ENCODE peak calls at places on chromosomes 3 and 15, in seven cellular contexts. B is upper lobe of right lung; K is Peyer's patch; U is body of pancreas; Z is CD8-positive, alpha-beta T cell; Q is cardiac muscle cell; M is heart right ventricle. R is an unnamed sample.

GRCh38 chr3:183698760-183699159 is 1.2 kb downstream of the YEATS2 start:
- DNase-seq in K (no peak), U (no peak), Z (no peak), Q (peak; percentile 48), M (peak; percentile 42), B (no peak), R (no peak)

GRCh38 chr3:50237754-50238548 is 1.9 kb downstream of the GNAI2 start:
- DNase-seq in K (peak; percentile 77), B (peak; percentile 95), Q (peak; percentile 86), U (peak; percentile 68), M (peak; percentile 87), Z (peak; percentile 90), R (peak; percentile 72)

GRCh38 chr3:18201315-18201714 is 223.8 kb downstream of the SATB1 start:
- DNase-seq in K (no peak), Z (no peak), U (no peak), B (no peak), Q (no peak), M (no peak), R (no peak)

GRCh38 chr15:55576911-55577310 is 11.2 kb downstream of the PYGO1 start:
- DNase-seq in K (no peak), M (no peak), U (no peak), Z (no peak), B (no peak), Q (no peak), R (no peak)

GRCh38 chr3:124318014-124318413 is 326.1 kb upstream of the ROPN1 start:
- DNase-seq in Q (no peak), M (no peak), Z (no peak), K (no peak), B (no peak), U (no peak), R (no peak)

GRCh38 chr3:74501001-74501400 is 113.5 kb downstream of the CNTN3 start:
- DNase-seq in B (no peak), Z (no peak), K (no peak), Q (no peak), M (no peak), U (no peak), R (no peak)

GRCh38 chr15:68542771-68543544 is 35.8 kb upstream of the CORO2B start:
- DNase-seq in U (peak; percentile 44), K (no peak), B (no peak), Z (no peak), Q (no peak), M (peak; percentile 86), R (no peak)

GRCh38 chr3:118850687-118851086 is 184.0 kb downstream of the IGSF11 start:
- DNase-seq in U (no peak), Q (no peak), B (no peak), Z (no peak), K (no peak), M (no peak), R (no peak)

GRCh38 chr3:13208706-13209295 is 135.6 kb upstream of the IQSEC1 start:
- DNase-seq in M (no peak), K (peak; percentile 23), Q (no peak), U (no peak), B (no peak), Z (no peak), R (no peak)

GRCh38 chr3:31404871-31405270 is 127.9 kb upstream of the STT3B start:
- DNase-seq in Z (no peak), U (no peak), M (no peak), B (no peak), K (no peak), Q (no peak), R (no peak)

GRCh38 chr3:127458698-127459097 is 131.8 kb downstream of the TPRA1 start:
- DNase-seq in M (no peak), B (no peak), Q (peak; percentile 89), Z (no peak), K (no peak), U (peak; percentile 12), R (no peak)

GRCh38 chr3:3799173-3800075 is at the start of gene LRRN1:
- DNase-seq in U (peak; percentile 80), K (peak; percentile 77), Z (peak; percentile 80), Q (peak; percentile 75), M (peak; percentile 14), B (peak; percentile 85), R (peak; percentile 71)

GRCh38 chr3:192215-192929 is 4.2 kb upstream of the CHL1 start:
- DNase-seq in K (no peak), M (no peak), B (no peak), Q (no peak), Z (no peak), U (no peak), R (no peak)

GRCh38 chr15:31974154-31974794 is 56.0 kb upstream of the CHRNA7 start:
- DNase-seq in K (no peak), U (no peak), B (no peak), Z (no peak), Q (no peak), M (no peak), R (no peak)

GRCh38 chr15:50786468-50786867 is 21.0 kb upstream of the SPPL2A start:
- DNase-seq in U (no peak), B (no peak), Z (no peak), M (no peak), Q (no peak), K (no peak), R (no peak)

GRCh38 chr3:58358092-58358491 is 25.4 kb downstream of the PXK start:
- DNase-seq in Z (no peak), U (no peak), B (no peak), M (no peak), K (no peak), Q (no peak), R (no peak)

GRCh38 chr15:57319919-57320542 is 56.3 kb upstream of the CGNL1 start:
- DNase-seq in U (no peak), M (no peak), K (no peak), Z (no peak), Q (no peak), B (no peak), R (no peak)

GRCh38 chr3:114213262-114213668 is 24.1 kb downstream of the ZNF80 start:
- DNase-seq in K (no peak), U (no peak), M (no peak), Q (no peak), B (no peak), Z (no peak), R (no peak)

DNA sequence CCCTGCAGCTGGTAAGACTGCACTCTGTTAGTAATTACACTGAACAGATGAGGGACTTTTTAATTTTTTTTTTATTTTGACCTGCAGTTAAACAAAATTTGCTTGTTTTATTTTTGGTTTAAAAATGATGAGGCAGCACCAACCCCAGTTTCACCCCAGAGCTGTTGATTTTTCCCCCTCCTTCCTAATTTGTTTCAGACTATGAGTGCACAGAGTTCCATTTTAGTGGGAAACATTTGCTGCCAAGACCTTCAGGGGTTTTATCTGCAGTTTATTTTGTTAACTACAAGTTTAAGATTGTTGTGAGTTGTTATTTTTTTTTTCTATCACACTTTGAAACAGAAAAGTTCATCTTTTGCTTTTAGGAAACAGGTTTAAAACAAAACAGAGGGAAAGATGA is 455.9 kb upstream of the NR2F2 start:
- DNase-seq in K (no peak), B (no peak), Q (no peak), M (no peak), U (no peak), Z (no peak), R (no peak)
- H3K27ac ChIP-seq in K (no peak overlapping the region), B (no peak overlapping the region), Q (no peak overlapping the region), M (no peak overlapping the region), U (no peak overlapping the region), Z (no peak overlapping the region), R (peak overlapping the region; percentile 74)

DNA sequence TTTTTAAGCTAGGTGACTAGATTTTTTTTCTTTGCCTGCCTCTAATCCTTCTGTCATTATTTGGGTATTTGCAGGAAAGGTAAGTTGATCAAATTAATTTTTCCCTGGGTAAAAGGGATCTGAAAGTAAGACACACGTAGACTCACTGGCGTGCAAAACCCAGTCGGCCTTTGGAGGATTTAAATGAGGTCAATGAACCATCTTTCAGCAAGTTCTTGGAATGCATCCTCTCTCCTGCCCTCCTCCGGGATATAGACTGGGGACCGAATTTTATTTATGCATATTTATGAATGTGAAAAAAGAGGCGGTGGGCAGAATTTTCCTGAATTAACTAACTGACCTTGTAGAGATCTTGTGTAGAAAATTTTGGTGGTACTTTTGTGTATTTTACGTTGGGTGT is 2.2 kb downstream of the CADM2 start:
- DNase-seq in Q (no peak), B (no peak), K (no peak), U (no peak), M (no peak), Z (no peak), R (no peak)
- H3K4me3 ChIP-seq in Q (peak overlapping the region; percentile 3), B (no peak overlapping the region), K (no peak overlapping the region), U (no peak overlapping the region), M (no peak overlapping the region), Z (no peak overlapping the region), R (no peak overlapping the region)

GRCh38 chr3:178246004-178246403 is 290.2 kb upstream of the KCNMB2 start:
- DNase-seq in U (no peak), Q (no peak), M (no peak), Z (no peak), K (no peak), B (no peak), R (no peak)

GRCh38 chr3:178245385-178245778 is 290.9 kb upstream of the KCNMB2 start:
- DNase-seq in B (no peak), U (no peak), K (no peak), Z (no peak), Q (no peak), M (no peak), R (no peak)

GRCh38 chr3:178244653-178245384 is 291.4 kb upstream of the KCNMB2 start:
- DNase-seq in Q (no peak), U (no peak), K (no peak), B (no peak), Z (no peak), M (no peak), R (no peak)
- TF ChIP-seq CTCF in Q (no peak), U (no peak), K (no peak), B (no peak), Z (no peak), M (no peak), R (no peak)

DNA sequence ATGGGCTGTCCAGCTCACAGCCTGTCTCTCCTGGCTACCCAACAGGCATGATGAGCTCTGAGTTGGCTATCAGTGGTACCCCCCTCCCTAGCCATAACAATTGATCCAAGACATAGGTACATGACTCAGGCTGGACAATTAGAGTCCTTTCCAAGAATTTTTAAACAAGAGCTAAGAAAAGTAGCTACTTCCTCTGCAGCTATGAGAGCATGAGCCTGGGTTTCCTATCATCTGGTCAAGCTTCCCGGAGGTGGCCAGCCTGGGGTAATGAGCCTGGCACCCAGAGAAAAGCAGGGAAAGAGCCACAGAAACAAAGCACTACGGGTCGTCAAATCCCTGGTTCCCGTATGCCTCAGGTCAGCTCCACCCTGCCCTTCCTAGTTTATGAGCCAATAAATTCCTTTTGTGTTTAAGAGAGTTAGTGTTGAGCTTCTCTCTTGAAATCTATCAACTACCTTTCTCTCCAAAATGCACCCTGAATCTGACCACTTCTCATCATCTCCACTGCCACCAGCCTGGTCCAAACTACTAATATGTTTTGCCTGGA is 2.3 kb upstream of the SLC51B start:
- DNase-seq in Q (no peak), K (no peak), Z (peak; percentile 17), U (no peak), B (no peak), M (no peak), R (no peak)
- H3K27ac ChIP-seq in Q (no peak overlapping the region), K (peak overlapping the region; percentile 76), Z (no peak overlapping the region), U (no peak overlapping the region), B (no peak overlapping the region), M (no peak overlapping the region), R (peak overlapping the region; percentile 21)

R was measured in ascending aorta.